ENCODE peak calls at places on chromosomes 12 and 14, in seven cellular contexts. A, Q, H, Y, O, S and F are unnamed samples.

GRCh38 chr12:33676866-33677265 is 237.2 kb upstream of the SYT10 start:
- DNase-seq in H (no peak), A (no peak), O (no peak), Y (no peak), Q (no peak), S (no peak), F (no peak)

GRCh38 chr14:102516531-102517411 is 7.2 kb upstream of the ANKRD9 start:
- DNase-seq in A (peak; percentile 62), Q (no peak), H (peak; percentile 95), O (peak; percentile 81), Y (peak; percentile 68), S (peak; percentile 82), F (peak; percentile 53)

GRCh38 chr12:121444842-121445202 is 44.9 kb downstream of the RNF34 start:
- DNase-seq in H (no peak), O (no peak), S (no peak), Q (no peak), A (no peak), Y (no peak), F (no peak)

GRCh38 chr14:88841741-88842140 is 17.3 kb downstream of the TTC8 start:
- DNase-seq in O (no peak), A (no peak), H (no peak), S (no peak), Q (peak; percentile 48), Y (no peak), F (peak; percentile 32)

GRCh38 chr12:103495783-103496456 is at the start of gene C12orf42:
- DNase-seq in Y (peak; percentile 56), O (peak; percentile 73), A (peak; percentile 59), Q (no peak), H (peak; percentile 76), S (no peak), F (peak; percentile 11)

GRCh38 chr12:102427542-102427923 is 52.8 kb downstream of the IGF1 start:
- DNase-seq in H (no peak), O (no peak), Y (no peak), S (no peak), A (no peak), Q (no peak), F (no peak)

GRCh38 chr12:78864483-78865296 is at the start of gene SYT1:
- DNase-seq in A (peak; percentile 85), S (no peak), Q (peak; percentile 85), O (peak; percentile 98), H (peak; percentile 56), Y (peak; percentile 95), F (peak; percentile 91)

GRCh38 chr12:91007531-91008290 is 2.9 kb upstream of the EPYC start:
- DNase-seq in Q (no peak), S (no peak), Y (no peak), A (no peak), H (no peak), O (no peak), F (no peak)

GRCh38 chr14:69131176-69131575 is 21.7 kb downstream of the DCAF5 start:
- DNase-seq in H (no peak), Y (no peak), S (no peak), A (no peak), O (no peak), Q (no peak), F (no peak)

GRCh38 chr12:29771165-29771564 is 12.6 kb downstream of the TMTC1 start:
- DNase-seq in Y (no peak), A (no peak), S (no peak), O (no peak), H (no peak), Q (no peak), F (no peak)

GRCh38 chr12:132317233-132317938 is 12.0 kb downstream of the GALNT9 start:
- DNase-seq in Q (no peak), S (no peak), Y (no peak), H (no peak), A (no peak), O (no peak), F (no peak)

GRCh38 chr14:55430024-55430690 is 10.3 kb downstream of the TBPL2 start:
- DNase-seq in A (no peak), S (peak; percentile 63), H (no peak), Q (peak; percentile 86), Y (peak; percentile 85), O (no peak), F (peak; percentile 79)

GRCh38 chr12:111413442-111414086 is 7.8 kb downstream of the SH2B3 start:
- DNase-seq in H (no peak), A (no peak), Q (peak; percentile 77), O (peak; percentile 68), Y (no peak), S (no peak), F (peak; percentile 94)

GRCh38 chr14:104267895-104268294 is 129.5 kb downstream of the KIF26A start:
- DNase-seq in S (no peak), A (no peak), Y (peak; percentile 21), H (peak; percentile 45), O (peak; percentile 27), Q (no peak), F (no peak)

GRCh38 chr14:93010543-93011541 is 87.9 kb downstream of the CHGA start:
- DNase-seq in O (no peak), S (no peak), Q (no peak), Y (no peak), H (no peak), A (no peak), F (no peak)

GRCh38 chr12:132713123-132713522 is 2.5 kb downstream of the PGAM5 start:
- DNase-seq in S (no peak), Y (no peak), O (no peak), Q (no peak), A (no peak), H (no peak), F (no peak)

GRCh38 chr12:81558031-81558430 is 201.1 kb downstream of the PPFIA2 start:
- DNase-seq in O (no peak), H (no peak), S (no peak), Y (no peak), Q (peak; percentile 6), A (no peak), F (peak; percentile 3)

GRCh38 chr12:88472248-88472647 is 108.0 kb downstream of the KITLG start:
- DNase-seq in H (no peak), Q (peak; percentile 41), A (no peak), S (no peak), O (no peak), Y (no peak), F (no peak)

GRCh38 chr12:69254046-69254445 is 14.7 kb downstream of the CPSF6 start:
- DNase-seq in Q (peak; percentile 46), Y (peak; percentile 75), S (peak; percentile 90), H (no peak), O (no peak), A (peak; percentile 18), F (peak; percentile 56)

DNA sequence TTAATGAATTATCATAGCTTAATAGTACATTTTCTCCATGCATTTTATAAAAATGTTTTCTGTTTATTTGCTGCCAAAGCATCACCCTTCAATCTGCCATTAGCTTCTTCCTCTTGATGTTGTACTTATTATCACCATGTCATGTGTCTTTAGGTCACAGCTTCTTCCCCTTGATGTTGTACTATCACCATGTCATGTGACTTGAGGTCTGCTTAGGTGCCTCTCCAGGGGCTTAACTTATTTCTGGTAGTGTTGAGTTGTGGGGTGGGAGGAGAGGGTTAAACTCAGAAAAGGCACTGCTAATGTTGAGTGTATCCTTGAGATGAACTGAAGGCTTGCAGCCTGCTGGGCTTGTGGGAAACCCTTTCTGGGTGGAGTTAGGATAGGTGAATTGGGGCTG is 87.8 kb downstream of the DAAM1 start:
- DNase-seq in Q (no peak), S (no peak), H (no peak), Y (no peak), A (no peak), O (no peak), F (no peak)
- H3K9ac ChIP-seq in Q (no peak overlapping the region), S (no peak overlapping the region), H (no peak overlapping the region), Y (no peak overlapping the region), A (no peak overlapping the region), O (no peak overlapping the region), F (peak overlapping the region; percentile 13)

GRCh38 chr14:22549981-22550670 is 38.9 kb downstream of the DAD1 start:
- DNase-seq in Q (peak; percentile 63), H (no peak), O (no peak), S (no peak), Y (no peak), A (no peak), F (no peak)

GRCh38 chr14:22546722-22547071 is 42.3 kb downstream of the DAD1 start:
- DNase-seq in S (no peak), A (no peak), Q (no peak), H (no peak), Y (no peak), O (no peak), F (no peak)

GRCh38 chr14:22549304-22549962 is 39.6 kb downstream of the DAD1 start:
- DNase-seq in Y (no peak), O (no peak), H (no peak), S (no peak), Q (no peak), A (no peak), F (no peak)

GRCh38 chr14:22547309-22547947 is 41.6 kb downstream of the DAD1 start:
- DNase-seq in O (no peak), S (no peak), H (no peak), Q (no peak), Y (no peak), A (no peak), F (peak; percentile 61)

GRCh38 chr14:22547948-22548750 is 40.9 kb downstream of the DAD1 start:
- DNase-seq in O (no peak), Q (no peak), Y (no peak), S (no peak), A (no peak), H (no peak), F (no peak)
- H2BK120ac ChIP-seq in O (no peak overlapping the region), Q (peak overlapping the region; percentile 54), Y (no peak overlapping the region), S (no peak overlapping the region), A (no peak overlapping the region), H (peak overlapping the region; percentile 16), F (peak overlapping the region; percentile 39)

GRCh38 chr12:6084261-6084968 is 40.1 kb downstream of the VWF start:
- DNase-seq in Y (peak; percentile 98), A (peak; percentile 81), S (peak; percentile 94), H (peak; percentile 56), Q (peak; percentile 56), O (peak; percentile 76), F (peak; percentile 62)

GRCh38 chr12:6082613-6083012 is 41.9 kb downstream of the VWF start:
- DNase-seq in Y (no peak), Q (no peak), A (no peak), H (no peak), S (no peak), O (no peak), F (no peak)

GRCh38 chr12:6084969-6085450 is 39.5 kb downstream of the VWF start:
- DNase-seq in H (no peak), Q (no peak), Y (no peak), A (no peak), S (no peak), O (no peak), F (no peak)

GRCh38 chr12:6085841-6086240 is 38.6 kb downstream of the VWF start:
- DNase-seq in S (no peak), H (no peak), Q (no peak), A (no peak), O (no peak), Y (no peak), F (no peak)

DNA sequence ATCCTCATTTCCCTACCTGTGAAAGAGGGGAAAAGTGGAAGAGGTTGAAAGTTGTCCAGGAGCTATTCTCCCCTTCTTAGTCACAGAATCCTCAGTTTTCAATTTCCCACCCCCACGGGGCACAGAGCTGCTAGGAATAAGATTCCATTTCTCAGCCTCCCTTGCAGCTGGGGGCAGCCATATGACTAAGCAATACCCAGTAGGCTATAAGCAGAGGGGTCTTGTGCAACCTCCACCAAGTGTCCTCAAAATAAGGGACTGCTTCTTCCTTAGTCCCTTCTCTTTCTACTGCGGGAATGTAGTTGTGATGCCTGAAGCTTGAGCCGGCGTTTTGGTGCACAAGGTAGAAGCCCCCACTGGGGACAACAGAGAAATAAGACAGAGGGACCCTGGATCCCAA is 40.9 kb downstream of the VWF start:
- DNase-seq in H (no peak), S (peak; percentile 68), A (no peak), Y (no peak), Q (no peak), O (no peak), F (no peak)
- H3K9ac ChIP-seq in H (no peak overlapping the region), S (no peak overlapping the region), A (no peak overlapping the region), Y (no peak overlapping the region), Q (no peak overlapping the region), O (no peak overlapping the region), F (no peak overlapping the region)

GRCh38 chr12:24750263-24750662 is 198.6 kb downstream of the BCAT1 start:
- DNase-seq in O (no peak), Q (no peak), H (no peak), Y (no peak), S (no peak), A (peak; percentile 36), F (no peak)
- H2BK120ac ChIP-seq in O (no peak overlapping the region), Q (no peak overlapping the region), H (no peak overlapping the region), Y (no peak overlapping the region), S (no peak overlapping the region), A (no peak overlapping the region), F (no peak overlapping the region)